ENCODE peak calls at places on chromosomes 13 and 19, in five cellular contexts. One of them, this sample, is unnamed.
A peak's percentile ranks its signal among the peaks of the same experiment; 100 is the strongest.

GRCh38 chr19:4669723-4670480 is at the start of gene MYDGF:
- DNase-seq in progenitor cell of endocrine pancreas: peak; percentile 88
- DNase-seq in astrocyte: peak; percentile 71
- DNase-seq in GM12865: peak; percentile 96
- DNase-seq in upper lobe of left lung: peak; percentile 93
- DNase-seq in this sample: peak; percentile 71

GRCh38 chr19:10138879-10139795 is 19.4 kb upstream of the EIF3G start:
- DNase-seq in progenitor cell of endocrine pancreas: no peak
- DNase-seq in astrocyte: no peak
- DNase-seq in GM12865: no peak
- DNase-seq in upper lobe of left lung: no peak
- DNase-seq in this sample: no peak

GRCh38 chr13:99501135-99501951 is at the start of gene TM9SF2:
- DNase-seq in progenitor cell of endocrine pancreas: peak; percentile 99
- DNase-seq in astrocyte: peak; percentile 95
- DNase-seq in GM12865: peak; percentile 99
- DNase-seq in upper lobe of left lung: peak; percentile 96
- DNase-seq in this sample: peak; percentile 90

GRCh38 chr13:43196750-43197149 is 173.4 kb downstream of the DNAJC15 start:
- DNase-seq in progenitor cell of endocrine pancreas: no peak
- DNase-seq in astrocyte: no peak
- DNase-seq in GM12865: no peak
- DNase-seq in upper lobe of left lung: no peak
- DNase-seq in this sample: no peak

GRCh38 chr19:15280915-15281683 is 48.9 kb upstream of the EPHX3 start:
- DNase-seq in progenitor cell of endocrine pancreas: no peak
- DNase-seq in astrocyte: peak; percentile 81
- DNase-seq in GM12865: no peak
- DNase-seq in upper lobe of left lung: peak; percentile 82
- DNase-seq in this sample: no peak

GRCh38 chr19:50233308-50233910 is 30.0 kb downstream of the MYH14 start:
- DNase-seq in progenitor cell of endocrine pancreas: no peak
- DNase-seq in astrocyte: no peak
- DNase-seq in GM12865: no peak
- DNase-seq in upper lobe of left lung: no peak
- DNase-seq in this sample: no peak

GRCh38 chr13:49084961-49085360 is 109.2 kb downstream of the FNDC3A start:
- DNase-seq in progenitor cell of endocrine pancreas: no peak
- DNase-seq in astrocyte: no peak
- DNase-seq in GM12865: peak; percentile 23
- DNase-seq in upper lobe of left lung: no peak
- DNase-seq in this sample: no peak

GRCh38 chr13:45928843-45929242 is 77.3 kb upstream of the SIAH3 start:
- DNase-seq in progenitor cell of endocrine pancreas: no peak
- DNase-seq in astrocyte: peak; percentile 15
- DNase-seq in GM12865: no peak
- DNase-seq in upper lobe of left lung: no peak
- DNase-seq in this sample: no peak

GRCh38 chr13:78595819-78596700 is 7.3 kb downstream of the POU4F1 start:
- DNase-seq in progenitor cell of endocrine pancreas: no peak
- DNase-seq in astrocyte: no peak
- DNase-seq in GM12865: no peak
- DNase-seq in upper lobe of left lung: no peak
- DNase-seq in this sample: no peak

GRCh38 chr13:102948006-102948405 is 102.2 kb downstream of the ERCC5 start:
- DNase-seq in progenitor cell of endocrine pancreas: no peak
- DNase-seq in astrocyte: no peak
- DNase-seq in GM12865: no peak
- DNase-seq in upper lobe of left lung: no peak
- DNase-seq in this sample: no peak

GRCh38 chr13:27919934-27920676 is at the start of gene PDX1:
- DNase-seq in progenitor cell of endocrine pancreas: peak; percentile 83
- DNase-seq in astrocyte: no peak
- DNase-seq in GM12865: no peak
- DNase-seq in upper lobe of left lung: no peak
- DNase-seq in this sample: no peak

GRCh38 chr19:1774999-1775772 is 21.9 kb downstream of the ONECUT3 start:
- DNase-seq in progenitor cell of endocrine pancreas: no peak
- DNase-seq in astrocyte: no peak
- DNase-seq in GM12865: no peak
- DNase-seq in upper lobe of left lung: no peak
- DNase-seq in this sample: no peak

GRCh38 chr13:105655046-105655445 is 880.4 kb downstream of the EFNB2 start:
- DNase-seq in progenitor cell of endocrine pancreas: no peak
- DNase-seq in astrocyte: peak; percentile 79
- DNase-seq in GM12865: no peak
- DNase-seq in upper lobe of left lung: no peak
- DNase-seq in this sample: no peak

GRCh38 chr13:100658363-100658762 is 16.2 kb downstream of the TMTC4 start:
- DNase-seq in progenitor cell of endocrine pancreas: no peak
- DNase-seq in astrocyte: no peak
- DNase-seq in GM12865: peak; percentile 15
- DNase-seq in upper lobe of left lung: no peak
- DNase-seq in this sample: no peak

GRCh38 chr13:55073000-55073399 is 2044.4 kb downstream of the OLFM4 start:
- DNase-seq in progenitor cell of endocrine pancreas: no peak
- DNase-seq in astrocyte: no peak
- DNase-seq in GM12865: no peak
- DNase-seq in upper lobe of left lung: no peak
- DNase-seq in this sample: no peak

GRCh38 chr19:3968556-3969434 is 2.1 kb downstream of the DAPK3 start:
- DNase-seq in progenitor cell of endocrine pancreas: peak; percentile 71
- DNase-seq in astrocyte: peak; percentile 99
- DNase-seq in GM12865: no peak
- DNase-seq in upper lobe of left lung: peak; percentile 93
- DNase-seq in this sample: peak; percentile 50

GRCh38 chr13:31846984-31847752 is 107.8 kb downstream of the RXFP2 start:
- DNase-seq in progenitor cell of endocrine pancreas: no peak
- DNase-seq in astrocyte: no peak
- DNase-seq in GM12865: peak; percentile 10
- DNase-seq in upper lobe of left lung: peak; percentile 25
- DNase-seq in this sample: no peak

GRCh38 chr19:54439174-54439851 is 9.7 kb upstream of the LENG8 start:
- DNase-seq in progenitor cell of endocrine pancreas: no peak
- DNase-seq in astrocyte: no peak
- DNase-seq in GM12865: no peak
- DNase-seq in upper lobe of left lung: no peak
- DNase-seq in this sample: no peak

GRCh38 chr13:80214521-80214941 is 126.4 kb downstream of the SPRY2 start:
- DNase-seq in progenitor cell of endocrine pancreas: no peak
- DNase-seq in astrocyte: peak; percentile 47
- DNase-seq in GM12865: peak; percentile 39
- DNase-seq in upper lobe of left lung: no peak
- DNase-seq in this sample: no peak

GRCh38 chr13:40061466-40062450 is 406.3 kb downstream of the COG6 start:
- DNase-seq in progenitor cell of endocrine pancreas: no peak
- DNase-seq in astrocyte: peak; percentile 71
- DNase-seq in GM12865: no peak
- DNase-seq in upper lobe of left lung: no peak
- DNase-seq in this sample: no peak

GRCh38 chr19:29798783-29799182 is 13.0 kb upstream of the CCNE1 start:
- DNase-seq in progenitor cell of endocrine pancreas: no peak
- DNase-seq in astrocyte: peak; percentile 65
- DNase-seq in GM12865: no peak
- DNase-seq in upper lobe of left lung: no peak
- DNase-seq in this sample: no peak

GRCh38 chr13:27533155-27533643 is 82.8 kb upstream of the MTIF3 start:
- DNase-seq in progenitor cell of endocrine pancreas: peak; percentile 88
- DNase-seq in astrocyte: peak; percentile 23
- DNase-seq in GM12865: peak; percentile 45
- DNase-seq in upper lobe of left lung: peak; percentile 88
- DNase-seq in this sample: peak; percentile 77

GRCh38 chr19:30546332-30546731 is 174.1 kb downstream of the ZNF536 start:
- DNase-seq in progenitor cell of endocrine pancreas: no peak
- DNase-seq in astrocyte: no peak
- DNase-seq in GM12865: no peak
- DNase-seq in upper lobe of left lung: no peak
- DNase-seq in this sample: no peak

GRCh38 chr19:30393046-30393445 is 20.9 kb downstream of the ZNF536 start:
- DNase-seq in progenitor cell of endocrine pancreas: no peak
- DNase-seq in astrocyte: no peak
- DNase-seq in GM12865: no peak
- DNase-seq in upper lobe of left lung: no peak
- DNase-seq in this sample: no peak

GRCh38 chr13:110403315-110403714 is 96.2 kb downstream of the COL4A2 start:
- DNase-seq in progenitor cell of endocrine pancreas: no peak
- DNase-seq in astrocyte: peak; percentile 92
- DNase-seq in GM12865: no peak
- DNase-seq in upper lobe of left lung: no peak
- DNase-seq in this sample: no peak

GRCh38 chr19:46073268-46073922 is 32.6 kb upstream of the IGFL4 start:
- DNase-seq in progenitor cell of endocrine pancreas: no peak
- DNase-seq in astrocyte: no peak
- DNase-seq in GM12865: no peak
- DNase-seq in upper lobe of left lung: no peak
- DNase-seq in this sample: no peak

GRCh38 chr13:44815507-44816074 is 173.7 kb downstream of the NUFIP1 start:
- DNase-seq in progenitor cell of endocrine pancreas: no peak
- DNase-seq in astrocyte: peak; percentile 99
- DNase-seq in GM12865: peak; percentile 41
- DNase-seq in upper lobe of left lung: peak; percentile 78
- DNase-seq in this sample: peak; percentile 27

GRCh38 chr13:99354371-99354951 is 47.3 kb upstream of the GPR183 start:
- DNase-seq in progenitor cell of endocrine pancreas: no peak
- DNase-seq in astrocyte: no peak
- DNase-seq in GM12865: peak; percentile 79
- DNase-seq in upper lobe of left lung: no peak
- DNase-seq in this sample: no peak

GRCh38 chr13:95100525-95101121 is 200.6 kb downstream of the ABCC4 start:
- DNase-seq in progenitor cell of endocrine pancreas: no peak
- DNase-seq in astrocyte: peak; percentile 73
- DNase-seq in GM12865: peak; percentile 17
- DNase-seq in upper lobe of left lung: no peak
- DNase-seq in this sample: no peak

GRCh38 chr19:2413629-2414028 is 13.8 kb downstream of the TIMM13 start:
- DNase-seq in progenitor cell of endocrine pancreas: no peak
- DNase-seq in astrocyte: no peak
- DNase-seq in GM12865: no peak
- DNase-seq in upper lobe of left lung: no peak
- DNase-seq in this sample: no peak

GRCh38 chr13:74891610-74892009 is 590.4 kb downstream of the TBC1D4 start:
- DNase-seq in progenitor cell of endocrine pancreas: no peak
- DNase-seq in astrocyte: peak; percentile 28
- DNase-seq in GM12865: no peak
- DNase-seq in upper lobe of left lung: no peak
- DNase-seq in this sample: no peak

GRCh38 chr19:6062274-6062673 is 48.0 kb downstream of the RFX2 start:
- DNase-seq in progenitor cell of endocrine pancreas: no peak
- DNase-seq in astrocyte: peak; percentile 40
- DNase-seq in GM12865: no peak
- DNase-seq in upper lobe of left lung: peak; percentile 81
- DNase-seq in this sample: peak; percentile 28

GRCh38 chr19:12521996-12522395 is 29.3 kb downstream of the ZNF564 start:
- DNase-seq in progenitor cell of endocrine pancreas: no peak
- DNase-seq in astrocyte: no peak
- DNase-seq in GM12865: peak; percentile 26
- DNase-seq in upper lobe of left lung: no peak
- DNase-seq in this sample: no peak
- TF ChIP-seq CTCF in progenitor cell of endocrine pancreas: no peak
- TF ChIP-seq CTCF in astrocyte: no peak
- TF ChIP-seq CTCF in GM12865: no peak
- TF ChIP-seq CTCF in upper lobe of left lung: no peak
- TF ChIP-seq CTCF in this sample: no peak

GRCh38 chr13:107124129-107124718 is 556.3 kb upstream of the ARGLU1 start:
- DNase-seq in progenitor cell of endocrine pancreas: no peak
- DNase-seq in astrocyte: no peak
- DNase-seq in GM12865: no peak
- DNase-seq in upper lobe of left lung: no peak
- DNase-seq in this sample: no peak
- TF ChIP-seq CTCF in progenitor cell of endocrine pancreas: peak; percentile 83
- TF ChIP-seq CTCF in astrocyte: peak; percentile 44
- TF ChIP-seq CTCF in GM12865: peak; percentile 9
- TF ChIP-seq CTCF in upper lobe of left lung: peak; percentile 57
- TF ChIP-seq CTCF in this sample: no peak

DNA sequence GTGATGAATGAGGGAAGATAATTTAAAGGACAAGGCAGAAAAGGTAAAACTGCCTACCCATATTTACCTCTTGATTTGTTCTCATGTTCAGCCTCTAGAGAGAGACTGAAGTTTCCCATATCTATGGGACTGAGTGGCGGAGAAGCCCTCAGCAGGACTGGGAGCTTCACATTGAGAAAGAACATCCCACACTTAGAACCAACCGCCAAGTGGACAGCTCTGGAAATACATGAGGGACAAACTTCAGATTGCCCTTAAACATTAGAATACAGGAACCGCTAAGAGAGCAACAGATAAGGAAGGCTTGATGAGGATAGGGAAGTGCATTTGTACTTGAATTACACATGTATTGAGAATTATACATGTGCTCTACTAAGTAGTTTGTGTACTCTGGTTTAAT is 316.0 kb upstream of the MIR17HG start:
- DNase-seq in progenitor cell of endocrine pancreas: no peak
- DNase-seq in astrocyte: no peak
- DNase-seq in GM12865: no peak
- DNase-seq in upper lobe of left lung: no peak
- DNase-seq in this sample: no peak
- TF ChIP-seq CTCF in progenitor cell of endocrine pancreas: no peak
- TF ChIP-seq CTCF in astrocyte: no peak
- TF ChIP-seq CTCF in GM12865: no peak
- TF ChIP-seq CTCF in upper lobe of left lung: no peak
- TF ChIP-seq CTCF in this sample: no peak

GRCh38 chr19:42601811-42602443 is 7.2 kb upstream of the CEACAM8 start:
- DNase-seq in progenitor cell of endocrine pancreas: peak; percentile 23
- DNase-seq in astrocyte: peak; percentile 11
- DNase-seq in GM12865: peak; percentile 25
- DNase-seq in upper lobe of left lung: no peak
- DNase-seq in this sample: no peak

GRCh38 chr19:42595550-42596172 is 937 bp upstream of the CEACAM8 start:
- DNase-seq in progenitor cell of endocrine pancreas: no peak
- DNase-seq in astrocyte: no peak
- DNase-seq in GM12865: no peak
- DNase-seq in upper lobe of left lung: no peak
- DNase-seq in this sample: no peak

GRCh38 chr19:42594617-42595489 is at the start of gene CEACAM8:
- DNase-seq in progenitor cell of endocrine pancreas: no peak
- DNase-seq in astrocyte: no peak
- DNase-seq in GM12865: no peak
- DNase-seq in upper lobe of left lung: peak; percentile 44
- DNase-seq in this sample: no peak

DNA sequence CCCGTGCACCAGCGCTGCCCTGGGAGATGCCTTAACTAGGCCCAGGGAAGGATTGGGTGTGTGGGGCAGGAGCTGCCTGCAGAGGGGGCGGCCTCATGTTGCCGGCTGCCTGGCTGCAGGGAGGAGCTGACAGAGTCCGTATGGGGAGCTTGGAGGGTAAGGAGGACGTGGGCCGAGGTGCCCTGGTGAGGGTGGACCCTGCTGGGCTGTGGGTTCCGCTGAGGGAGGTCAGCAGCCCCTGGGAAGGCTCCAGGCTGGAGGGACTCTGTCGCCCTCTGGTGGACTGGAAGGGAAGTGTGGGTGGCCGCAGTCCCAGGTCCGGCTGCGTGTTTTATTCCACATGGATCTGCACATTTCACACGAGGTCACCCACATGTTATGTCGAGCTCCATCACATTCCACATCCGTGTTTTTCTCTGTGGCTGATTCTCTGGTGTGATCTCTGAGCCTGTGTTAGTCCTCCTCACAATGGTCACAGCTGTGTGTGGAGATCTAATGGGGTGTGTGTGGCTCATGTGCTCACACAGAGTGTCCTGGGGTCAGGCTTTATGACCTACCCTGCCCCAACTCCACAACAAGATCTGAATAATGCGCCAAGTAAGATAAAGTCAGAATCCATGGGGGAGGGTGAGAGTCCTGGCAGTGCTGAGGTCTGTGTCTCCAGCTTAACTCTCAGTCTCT is 1.8 kb upstream of the CEACAM8 start:
- DNase-seq in progenitor cell of endocrine pancreas: peak; percentile 48
- DNase-seq in astrocyte: no peak
- DNase-seq in GM12865: peak; percentile 31
- DNase-seq in upper lobe of left lung: peak; percentile 44
- DNase-seq in this sample: no peak
- TF ChIP-seq CTCF in progenitor cell of endocrine pancreas: peak; percentile 92
- TF ChIP-seq CTCF in astrocyte: peak; percentile 59
- TF ChIP-seq CTCF in GM12865: peak; percentile 98
- TF ChIP-seq CTCF in upper lobe of left lung: peak; percentile 86
- TF ChIP-seq CTCF in this sample: no peak

This sample was measured in omental fat pad.